ENCODE peak calls at places on chromosomes 3 and 15, in seven cellular contexts. W, N, X, R, F, A and Z are unnamed samples.

GRCh38 chr3:116579843-116580242 is 129.7 kb upstream of the TUSC7 start:
- DNase-seq in W (no peak), N (no peak), X (peak; percentile 9), R (no peak), F (no peak), A (no peak), Z (no peak)

GRCh38 chr3:156762631-156763185 is 63.4 kb upstream of the LEKR1 start:
- DNase-seq in W (no peak), N (no peak), X (no peak), R (no peak), F (no peak), A (no peak), Z (no peak)

GRCh38 chr15:58628206-58629057 is 121.1 kb downstream of the ADAM10 start:
- DNase-seq in W (no peak), N (no peak), X (no peak), R (no peak), F (no peak), A (no peak), Z (no peak)

GRCh38 chr3:108605028-108605427 is 15.5 kb downstream of the DZIP3 start:
- DNase-seq in W (no peak), N (no peak), X (no peak), R (no peak), F (no peak), A (no peak), Z (no peak)

GRCh38 chr15:73265536-73266153 is 103.1 kb downstream of the HCN4 start:
- DNase-seq in W (no peak), N (peak; percentile 27), X (peak; percentile 60), R (peak; percentile 64), F (peak; percentile 44), A (peak; percentile 54), Z (peak; percentile 40)

GRCh38 chr15:96349933-96350292 is 19.4 kb downstream of the NR2F2 start:
- DNase-seq in W (no peak), N (peak; percentile 14), X (no peak), R (no peak), F (peak; percentile 14), A (no peak), Z (no peak)

GRCh38 chr3:140010391-140010790 is 75.4 kb downstream of the CLSTN2 start:
- DNase-seq in W (no peak), N (no peak), X (no peak), R (no peak), F (no peak), A (no peak), Z (no peak)

GRCh38 chr3:10531031-10531430 is 25.6 kb upstream of the ATP2B2 start:
- DNase-seq in W (no peak), N (no peak), X (no peak), R (no peak), F (peak; percentile 4), A (no peak), Z (no peak)

GRCh38 chr3:157755254-157755653 is 252.0 kb upstream of the VEPH1 start:
- DNase-seq in W (no peak), N (no peak), X (no peak), R (no peak), F (no peak), A (no peak), Z (no peak)

GRCh38 chr3:9158865-9159630 is 90.4 kb downstream of the SRGAP3 start:
- DNase-seq in W (no peak), N (no peak), X (peak; percentile 22), R (no peak), F (no peak), A (no peak), Z (no peak)

GRCh38 chr3:188052229-188052965 is 101.6 kb upstream of the LPP start:
- DNase-seq in W (peak; percentile 91), N (peak; percentile 93), X (peak; percentile 76), R (peak; percentile 91), F (peak; percentile 57), A (no peak), Z (peak; percentile 75)

GRCh38 chr15:83830381-83830780 is 176.5 kb downstream of the ADAMTSL3 start:
- DNase-seq in W (no peak), N (no peak), X (no peak), R (no peak), F (no peak), A (no peak), Z (no peak)

GRCh38 chr3:156812521-156813335 is 13.4 kb upstream of the LEKR1 start:
- DNase-seq in W (no peak), N (no peak), X (peak; percentile 64), R (no peak), F (peak; percentile 32), A (no peak), Z (no peak)

GRCh38 chr3:135056733-135057310 is 261.8 kb downstream of the EPHB1 start:
- DNase-seq in W (no peak), N (no peak), X (no peak), R (no peak), F (no peak), A (no peak), Z (no peak)

DNA sequence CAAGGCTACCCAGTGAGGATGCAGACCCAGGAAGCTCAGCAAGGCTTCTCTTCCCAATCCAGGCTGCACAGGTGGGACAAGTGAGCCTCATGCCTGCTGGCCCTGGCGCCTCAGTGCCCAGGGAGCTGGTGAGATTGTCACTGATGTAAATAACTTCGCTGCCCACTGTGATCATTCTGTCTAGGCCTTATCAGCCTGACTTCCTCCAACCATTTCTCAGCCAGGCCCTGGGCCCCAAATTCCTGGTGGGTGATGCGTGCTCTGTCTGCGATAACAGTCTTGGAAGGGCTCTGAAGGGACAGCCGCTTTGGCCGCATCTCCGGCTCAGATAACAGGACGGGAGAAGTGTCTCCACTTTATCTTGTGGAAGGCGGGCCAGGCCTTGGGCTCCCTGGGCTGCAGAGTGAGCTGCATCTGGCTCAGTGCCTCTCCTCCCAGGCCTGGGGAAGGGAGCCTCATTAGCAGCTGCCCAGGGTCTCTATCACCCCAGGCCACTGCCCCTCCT is 2.2 kb upstream of the FBLN2 start:
- DNase-seq in W (no peak), N (peak; percentile 64), X (peak; percentile 51), R (peak; percentile 45), F (no peak), A (no peak), Z (no peak)
- H3K4me1 ChIP-seq in W (no peaks in the 10 kb centered on the region), N (peaks cover 46% of the 10 kb centered on the region), X (peaks cover 24% of the 10 kb centered on the region), R (no peaks in the 10 kb centered on the region), F (no peaks in the 10 kb centered on the region), A (peaks cover 39% of the 10 kb centered on the region), Z (no peaks in the 10 kb centered on the region)

GRCh38 chr3:160577551-160578195 is 12.3 kb upstream of the KPNA4 start:
- DNase-seq in W (no peak), N (no peak), X (peak; percentile 18), R (no peak), F (no peak), A (no peak), Z (no peak)
- TF ChIP-seq CTCF in W (no peak), N (no peak), X (peak; percentile 28), R (no peak), F (no peak), A (no peak), Z (no peak)

GRCh38 chr15:48437178-48437577 is 105.9 kb downstream of the DUT start:
- DNase-seq in W (no peak), N (no peak), X (no peak), R (no peak), F (no peak), A (no peak), Z (no peak)

GRCh38 chr15:48427960-48428547 is 96.8 kb downstream of the DUT start:
- DNase-seq in W (no peak), N (no peak), X (no peak), R (no peak), F (no peak), A (no peak), Z (no peak)

GRCh38 chr15:48435356-48435755 is 104.1 kb downstream of the DUT start:
- DNase-seq in W (no peak), N (no peak), X (no peak), R (no peak), F (no peak), A (no peak), Z (no peak)

GRCh38 chr15:48433226-48433886 is 102.1 kb downstream of the DUT start:
- DNase-seq in W (no peak), N (no peak), X (no peak), R (no peak), F (no peak), A (no peak), Z (no peak)

GRCh38 chr15:48432688-48433087 is 101.5 kb downstream of the DUT start:
- DNase-seq in W (no peak), N (no peak), X (no peak), R (no peak), F (no peak), A (no peak), Z (no peak)
- H3K4me3 ChIP-seq in W (no peak overlapping the region), N (no peak overlapping the region), X (no peak overlapping the region), R (no peak overlapping the region), F (no peak overlapping the region), A (no peak overlapping the region), Z (no peak overlapping the region)

GRCh38 chr3:30664449-30664848 is 58.0 kb downstream of the TGFBR2 start:
- DNase-seq in W (no peak), N (no peak), X (no peak), R (no peak), F (no peak), A (no peak), Z (no peak)
- H3K4me1 ChIP-seq in W (no peaks in the 10 kb centered on the region), N (peaks cover 91% of the 10 kb centered on the region), X (peaks cover 43% of the 10 kb centered on the region), R (peaks cover 27% of the 10 kb centered on the region), F (no peaks in the 10 kb centered on the region), A (peaks cover 97% of the 10 kb centered on the region), Z (peaks cover 2% of the 10 kb centered on the region)

GRCh38 chr3:126258670-126259069 is 78.3 kb upstream of the ALDH1L1 start:
- DNase-seq in W (no peak), N (no peak), X (no peak), R (peak; percentile 49), F (no peak), A (no peak), Z (no peak)

GRCh38 chr3:126263539-126263938 is 83.2 kb upstream of the ALDH1L1 start:
- DNase-seq in W (no peak), N (no peak), X (no peak), R (peak; percentile 49), F (no peak), A (no peak), Z (no peak)

GRCh38 chr3:126259411-126260391 is 79.3 kb upstream of the ALDH1L1 start:
- DNase-seq in W (no peak), N (no peak), X (peak; percentile 63), R (peak; percentile 88), F (peak; percentile 31), A (no peak), Z (no peak)

GRCh38 chr3:126262227-126262626 is 81.8 kb upstream of the ALDH1L1 start:
- DNase-seq in W (no peak), N (no peak), X (no peak), R (no peak), F (no peak), A (no peak), Z (no peak)

DNA sequence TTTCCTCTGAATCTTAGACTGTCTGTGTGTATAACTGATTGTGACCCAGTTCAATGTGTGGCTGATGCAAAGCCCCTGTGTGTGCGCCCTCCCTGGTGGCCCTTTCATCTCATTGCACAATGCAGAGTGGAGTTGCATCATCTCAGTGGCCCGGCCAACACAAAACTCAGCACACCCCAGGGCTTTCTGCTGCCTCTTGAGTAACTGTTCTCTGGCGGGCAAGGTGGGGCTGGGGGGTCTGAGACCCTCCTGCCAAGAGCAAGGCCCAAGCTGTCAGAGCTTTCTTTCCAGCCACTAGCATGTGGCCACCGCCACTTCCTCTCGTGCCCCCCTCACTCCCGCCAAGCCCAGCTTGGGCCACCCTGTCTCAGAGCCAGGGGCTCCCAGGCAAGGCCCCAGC is 80.7 kb upstream of the ALDH1L1 start:
- DNase-seq in W (peak; percentile 73), N (peak; percentile 84), X (no peak), R (peak; percentile 86), F (peak; percentile 46), A (no peak), Z (peak; percentile 37)
- TF ChIP-seq CTCF in W (no peak), N (no peak), X (no peak), R (no peak), F (no peak), A (no peak), Z (no peak)